ENCODE peak calls at places on chromosomes 13 and 19, in eight cellular contexts. T, M, J, I, E, C, H and X are unnamed samples.

GRCh38 chr13:24747248-24748151 is 16.5 kb upstream of the RNF17 start:
- DNase-seq in C (no peak), M (no peak), J (no peak), I (no peak), H (no peak), T (no peak), E (no peak), X (no peak)

GRCh38 chr19:11446652-11447301 is 11.3 kb downstream of the PRKCSH start:
- DNase-seq in I (peak; percentile 84), C (peak; percentile 29), E (peak; percentile 80), T (peak; percentile 32), H (peak; percentile 37), J (peak; percentile 61), M (peak; percentile 65), X (no peak)

GRCh38 chr13:97781891-97782305 is 171.6 kb upstream of the IPO5 start:
- DNase-seq in E (no peak), C (no peak), T (peak; percentile 81), M (no peak), I (no peak), H (no peak), J (no peak), X (no peak)

GRCh38 chr19:10112037-10112751 is 701 bp downstream of the P2RY11 start:
- DNase-seq in J (no peak), I (no peak), H (peak; percentile 69), T (no peak), E (peak; percentile 55), C (no peak), M (peak; percentile 75), X (no peak)

GRCh38 chr19:52007436-52007804 is 591 bp downstream of the ZNF615 start:
- DNase-seq in E (no peak), T (no peak), C (no peak), H (no peak), M (no peak), J (no peak), I (no peak), X (no peak)

GRCh38 chr13:100673376-100673830 is 1.2 kb downstream of the TMTC4 start:
- DNase-seq in T (no peak), H (no peak), E (no peak), I (no peak), C (no peak), M (no peak), J (no peak), X (peak; percentile 9)

GRCh38 chr19:17333611-17334413 is 843 bp downstream of the ANO8 start:
- DNase-seq in H (peak; percentile 42), E (no peak), C (peak; percentile 59), I (no peak), J (peak; percentile 53), M (peak; percentile 74), T (no peak), X (peak; percentile 29)

GRCh38 chr13:22285867-22286632 is 615.2 kb downstream of the FGF9 start:
- DNase-seq in E (no peak), C (no peak), J (no peak), T (no peak), M (no peak), I (no peak), H (no peak), X (no peak)

GRCh38 chr19:4508698-4509097 is 9.6 kb downstream of the PLIN4 start:
- DNase-seq in C (no peak), J (no peak), M (no peak), I (no peak), T (no peak), E (peak; percentile 53), H (no peak), X (no peak)

GRCh38 chr13:79423801-79424642 is 18.0 kb upstream of the RBM26 start:
- DNase-seq in C (peak; percentile 37), J (no peak), H (no peak), E (no peak), M (no peak), T (no peak), I (no peak), X (peak; percentile 60)

GRCh38 chr13:33078268-33078667 is 62.0 kb downstream of the KL start:
- DNase-seq in M (no peak), T (no peak), E (no peak), I (no peak), C (no peak), J (no peak), H (no peak), X (no peak)

GRCh38 chr19:29487432-29487831 is 38.4 kb upstream of the VSTM2B start:
- DNase-seq in H (no peak), I (no peak), T (no peak), J (peak; percentile 11), E (no peak), M (peak; percentile 29), C (no peak), X (no peak)

GRCh38 chr13:93559718-93560117 is 333.1 kb downstream of the GPC6 start:
- DNase-seq in J (no peak), T (no peak), M (no peak), C (no peak), E (no peak), H (no peak), I (no peak), X (no peak)

GRCh38 chr13:109699628-109700071 is 86.7 kb downstream of the IRS2 start:
- DNase-seq in J (no peak), E (no peak), T (no peak), M (no peak), I (no peak), C (no peak), H (no peak), X (no peak)

GRCh38 chr19:2507109-2507508 is 31.2 kb downstream of the GADD45B start:
- DNase-seq in I (no peak), J (peak; percentile 36), H (no peak), E (no peak), T (no peak), M (peak; percentile 57), C (peak; percentile 70), X (peak; percentile 35)

GRCh38 chr19:57947088-57947418 is 453 bp downstream of the ZNF256 start:
- DNase-seq in E (no peak), H (no peak), C (no peak), I (peak; percentile 69), T (no peak), M (no peak), J (no peak), X (no peak)

GRCh38 chr13:112693831-112694497 is 4.1 kb downstream of the ATP11A start:
- DNase-seq in H (no peak), J (peak; percentile 73), C (no peak), I (no peak), E (no peak), M (peak; percentile 34), T (peak; percentile 30), X (no peak)
- H3K4me1 ChIP-seq in H (peaks cover 36% of the 10 kb centered on the region), J (peaks cover 21% of the 10 kb centered on the region), C (peaks cover 5% of the 10 kb centered on the region), I (peaks cover 51% of the 10 kb centered on the region), E (peaks cover 27% of the 10 kb centered on the region), M (peaks cover 16% of the 10 kb centered on the region), T (peaks cover 5% of the 10 kb centered on the region), X (peaks cover 24% of the 10 kb centered on the region)

DNA sequence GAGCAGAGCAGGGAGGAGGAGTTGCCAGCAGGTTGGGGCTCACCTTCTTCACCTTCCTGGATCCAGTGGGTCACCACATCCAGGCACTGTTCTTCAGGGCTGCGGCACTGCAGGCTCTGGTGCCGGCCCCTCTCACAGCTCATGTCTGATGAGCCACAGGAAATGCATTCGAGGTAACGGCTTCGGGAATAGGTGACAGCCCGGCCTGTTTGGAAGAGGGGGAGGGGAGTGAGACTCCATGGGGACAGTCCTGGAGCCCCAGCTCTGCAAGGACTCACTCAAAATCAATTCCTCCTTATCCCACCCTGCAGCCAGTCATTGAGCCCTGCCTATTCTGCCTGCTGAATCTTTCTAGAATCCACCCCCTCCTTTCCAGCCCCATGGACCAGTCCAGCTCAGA is 13.5 kb downstream of the PLAUR start:
- DNase-seq in E (no peak), H (no peak), J (no peak), C (no peak), I (no peak), T (no peak), M (no peak), X (no peak)
- H3K36me3 ChIP-seq in E (no peaks in the 10 kb centered on the region), H (no peaks in the 10 kb centered on the region), J (peaks cover 3% of the 10 kb centered on the region), C (peaks cover 6% of the 10 kb centered on the region), I (no peaks in the 10 kb centered on the region), T (peaks cover 26% of the 10 kb centered on the region), M (no peaks in the 10 kb centered on the region), X (peaks cover 10% of the 10 kb centered on the region)

GRCh38 chr19:38120471-38121030 is 103.5 kb downstream of the DPF1 start:
- DNase-seq in M (no peak), I (no peak), E (no peak), C (no peak), H (no peak), J (no peak), T (no peak), X (no peak)

GRCh38 chr19:38122402-38123093 is 101.5 kb downstream of the DPF1 start:
- DNase-seq in C (no peak), I (no peak), H (no peak), T (no peak), M (no peak), J (no peak), E (no peak), X (no peak)

GRCh38 chr19:38130399-38130798 is 93.6 kb downstream of the DPF1 start:
- DNase-seq in T (no peak), E (no peak), J (no peak), M (no peak), C (no peak), I (no peak), H (no peak), X (no peak)

DNA sequence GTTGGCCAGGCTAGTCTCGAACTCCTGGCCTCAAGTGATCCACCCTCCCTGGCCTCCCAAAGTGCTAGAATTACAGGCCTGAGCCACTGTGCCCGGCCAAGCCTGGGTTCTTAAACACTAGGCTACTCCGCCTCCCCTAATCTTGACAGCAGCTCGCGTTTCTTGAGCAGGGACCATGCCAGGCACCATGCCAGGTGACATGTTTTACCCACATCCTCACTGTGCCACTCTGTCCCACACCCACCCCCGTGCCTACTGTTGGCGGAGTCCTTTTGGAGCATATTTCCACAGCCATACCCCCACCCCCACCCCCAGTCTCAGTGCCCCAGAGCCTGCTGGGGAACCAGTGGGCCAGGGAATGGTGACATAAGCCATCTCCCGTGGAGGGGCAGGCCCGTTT is 98.8 kb downstream of the DPF1 start:
- DNase-seq in I (no peak), E (no peak), T (no peak), H (no peak), J (no peak), C (no peak), M (no peak), X (no peak)
- H3K4me3 ChIP-seq in I (no peak overlapping the region), E (no peak overlapping the region), T (no peak overlapping the region), H (no peak overlapping the region), J (no peak overlapping the region), C (no peak overlapping the region), M (no peak overlapping the region), X (no peak overlapping the region)

GRCh38 chr19:39263912-39264305 is 4.3 kb upstream of the IFNL2 start:
- DNase-seq in T (no peak), H (no peak), C (no peak), M (no peak), E (no peak), J (no peak), I (no peak), X (no peak)

GRCh38 chr19:39265321-39265916 is 2.8 kb upstream of the IFNL2 start:
- DNase-seq in E (no peak), H (no peak), T (no peak), M (no peak), J (no peak), C (no peak), I (no peak), X (no peak)

GRCh38 chr19:39262496-39262895 is 5.7 kb upstream of the IFNL2 start:
- DNase-seq in C (no peak), J (no peak), T (no peak), H (no peak), E (no peak), M (no peak), I (no peak), X (no peak)

GRCh38 chr19:39264306-39265290 is 3.6 kb upstream of the IFNL2 start:
- DNase-seq in J (no peak), E (no peak), I (no peak), T (no peak), C (no peak), M (no peak), H (no peak), X (no peak)

GRCh38 chr19:39261704-39262103 is 6.5 kb upstream of the IFNL2 start:
- DNase-seq in J (no peak), C (no peak), H (no peak), M (no peak), I (no peak), T (no peak), E (no peak), X (no peak)
- H3K4me1 ChIP-seq in J (peaks cover 5% of the 10 kb centered on the region), C (no peaks in the 10 kb centered on the region), H (no peaks in the 10 kb centered on the region), M (peaks cover 8% of the 10 kb centered on the region), I (peaks cover 18% of the 10 kb centered on the region), T (peaks cover 3% of the 10 kb centered on the region), E (no peaks in the 10 kb centered on the region), X (no peaks in the 10 kb centered on the region)